ENCODE peak calls at places on chromosomes 3 and 15, in five cellular contexts. D, T, Q, Z and I are unnamed samples.

GRCh38 chr3:189824629-189825312 is 193.6 kb downstream of the TP63 start:
- DNase-seq in T (no peak), Q (no peak), Z (no peak), D (no peak), I (no peak)

GRCh38 chr3:77081240-77081661 is 41.4 kb downstream of the ROBO2 start:
- DNase-seq in D (no peak), Z (no peak), T (no peak), Q (no peak), I (no peak)

GRCh38 chr3:182349051-182349450 is 444.3 kb upstream of the ATP11B start:
- DNase-seq in T (no peak), D (no peak), Q (no peak), Z (no peak), I (no peak)

GRCh38 chr15:78446551-78446950 is 8.5 kb downstream of the IREB2 start:
- DNase-seq in D (no peak), Z (no peak), Q (no peak), T (no peak), I (no peak)

GRCh38 chr3:62940763-62941632 is 65.8 kb upstream of the CADPS start:
- DNase-seq in T (no peak), Z (no peak), Q (no peak), D (peak), I (no peak)

GRCh38 chr3:161415506-161416231 is 44.4 kb upstream of the SPTSSB start:
- DNase-seq in D (peak), T (no peak), Q (no peak), Z (no peak), I (no peak)

GRCh38 chr3:70516081-70516480 is 203.6 kb upstream of the MDFIC2 start:
- DNase-seq in T (no peak), D (no peak), Z (no peak), Q (no peak), I (no peak)

GRCh38 chr15:86615816-86616215 is 536.1 kb downstream of the AGBL1 start:
- DNase-seq in Z (no peak), D (no peak), Q (no peak), T (no peak), I (no peak)

GRCh38 chr3:46565607-46566039 is 479 bp downstream of the LRRC2 start:
- DNase-seq in T (no peak), Q (peak), Z (no peak), D (peak), I (no peak)

GRCh38 chr3:33312361-33312760 is 35.1 kb downstream of the FBXL2 start:
- DNase-seq in T (no peak), D (no peak), Q (no peak), Z (no peak), I (no peak)

GRCh38 chr3:118425272-118425837 is 609.3 kb downstream of the IGSF11 start:
- DNase-seq in T (no peak), Z (no peak), Q (no peak), D (no peak), I (no peak)

GRCh38 chr15:87871130-87871737 is 385.3 kb downstream of the NTRK3 start:
- DNase-seq in Z (no peak), T (no peak), Q (no peak), D (no peak), I (no peak)

GRCh38 chr15:88142141-88142540 is 114.4 kb downstream of the NTRK3 start:
- DNase-seq in T (no peak), Q (no peak), Z (no peak), D (no peak), I (no peak)

GRCh38 chr15:48520376-48521155 is 124.9 kb downstream of the FBN1 start:
- DNase-seq in Q (no peak), D (peak), T (no peak), Z (no peak), I (no peak)

GRCh38 chr15:68497206-68497910 is 65.4 kb upstream of the ITGA11 start:
- DNase-seq in Q (peak), D (no peak), Z (no peak), T (no peak), I (no peak)

GRCh38 chr3:45607790-45608189 is 13.2 kb downstream of the LIMD1 start:
- DNase-seq in Q (no peak), Z (no peak), D (no peak), T (no peak), I (peak)

GRCh38 chr3:97719156-97719821 is 45.3 kb upstream of the ARL6 start:
- DNase-seq in T (no peak), Z (peak), Q (no peak), D (peak), I (no peak)

GRCh38 chr15:67794832-67795574 is 30.3 kb upstream of the SKOR1 start:
- DNase-seq in D (no peak), T (no peak), Q (no peak), Z (no peak), I (no peak)

GRCh38 chr3:61200255-61200654 is 51.0 kb downstream of the FHIT start:
- DNase-seq in D (no peak), T (no peak), Q (no peak), Z (no peak), I (no peak)

GRCh38 chr15:95162521-95162920 is 931.2 kb downstream of the MCTP2 start:
- DNase-seq in T (no peak), D (no peak), Q (no peak), Z (no peak), I (no peak)

GRCh38 chr15:75042730-75043508 is 19.5 kb downstream of the PPCDC start:
- DNase-seq in D (peak), Q (peak), Z (peak), T (peak), I (peak)

GRCh38 chr3:34053631-34054030 is 255.2 kb downstream of the PDCD6IP start:
- DNase-seq in D (no peak), T (no peak), Q (no peak), Z (no peak), I (no peak)

GRCh38 chr15:26561994-26562730 is 210.7 kb downstream of the GABRB3 start:
- DNase-seq in Q (no peak), Z (no peak), D (no peak), T (no peak), I (no peak)

GRCh38 chr15:95252404-95252803 is 1021.0 kb downstream of the MCTP2 start:
- DNase-seq in D (no peak), Q (no peak), Z (no peak), T (no peak), I (no peak)

GRCh38 chr15:95162967-95163531 is 931.7 kb downstream of the MCTP2 start:
- DNase-seq in T (no peak), Q (peak), D (no peak), Z (no peak), I (no peak)

GRCh38 chr3:69126999-69127398 is 4.6 kb upstream of the LMOD3 start:
- DNase-seq in Q (no peak), T (no peak), Z (no peak), D (no peak), I (no peak)

GRCh38 chr3:47444103-47444502 is 31.6 kb downstream of the SCAP start:
- DNase-seq in Z (no peak), T (no peak), D (no peak), Q (peak), I (no peak)

GRCh38 chr15:83514584-83514983 is 67.4 kb downstream of the SH3GL3 start:
- DNase-seq in Q (no peak), Z (no peak), D (no peak), T (no peak), I (no peak)

GRCh38 chr15:69988541-69989225 is 109.0 kb downstream of the TLE3 start:
- DNase-seq in T (no peak), Z (no peak), D (peak), Q (no peak), I (no peak)

GRCh38 chr3:139325551-139325950 is 18.3 kb upstream of the MRPS22 start:
- DNase-seq in Q (peak), D (no peak), Z (no peak), T (no peak), I (no peak)

GRCh38 chr3:154559623-154560022 is 129.6 kb upstream of the GPR149 start:
- DNase-seq in Z (no peak), T (no peak), Q (no peak), D (no peak), I (no peak)

GRCh38 chr15:39144051-39144450 is 436.8 kb upstream of the THBS1 start:
- DNase-seq in T (no peak), Q (no peak), D (no peak), Z (no peak), I (no peak)